ENCODE peak calls at places on chromosome 16, in nine cellular contexts. A, K, U, Z, N, D, W, F and H are unnamed samples.
A peak's percentile ranks its signal among the peaks of the same experiment; 100 is the strongest.

GRCh38 chr16:82694239-82694874 is 67.6 kb downstream of the CDH13 start:
- DNase-seq in W (no peak), K (no peak), A (no peak), Z (no peak), U (no peak), F (no peak), D (no peak), N (no peak), H (no peak)

GRCh38 chr16:86844691-86845090 is 266.3 kb downstream of the FOXL1 start:
- DNase-seq in Z (no peak), D (no peak), U (no peak), W (no peak), K (peak; percentile 27), N (no peak), A (peak; percentile 53), F (no peak), H (peak; percentile 40)

GRCh38 chr16:56294599-56294998 is 103.3 kb downstream of the GNAO1 start:
- DNase-seq in U (no peak), A (no peak), K (no peak), F (no peak), W (no peak), N (no peak), D (no peak), Z (no peak), H (no peak)

GRCh38 chr16:14015948-14016347 is 55.2 kb upstream of the MRTFB start:
- DNase-seq in W (no peak), F (no peak), U (peak; percentile 67), A (no peak), K (no peak), N (no peak), Z (no peak), D (peak; percentile 73), H (no peak)

GRCh38 chr16:64440005-64440404 is 681.9 kb downstream of the CDH11 start:
- DNase-seq in Z (no peak), K (no peak), D (no peak), A (no peak), F (no peak), U (no peak), N (no peak), W (no peak), H (no peak)

GRCh38 chr16:30741461-30741914 is 6.7 kb upstream of the PHKG2 start:
- DNase-seq in D (peak; percentile 67), U (peak; percentile 67), N (no peak), F (peak; percentile 60), A (peak; percentile 78), Z (no peak), W (peak; percentile 72), K (peak; percentile 72), H (peak; percentile 82)

GRCh38 chr16:5350118-5350517 is 252.5 kb upstream of the EEF2KMT start:
- DNase-seq in N (no peak), A (no peak), D (no peak), F (peak; percentile 60), K (no peak), Z (no peak), W (no peak), U (no peak), H (no peak)

GRCh38 chr16:30095166-30096078 is 591 bp downstream of the YPEL3 start:
- DNase-seq in W (peak; percentile 38), A (no peak), K (no peak), D (no peak), F (peak; percentile 57), U (no peak), Z (no peak), N (no peak), H (no peak)

GRCh38 chr16:49599281-49599680 is 225.7 kb downstream of the C16orf78 start:
- DNase-seq in D (peak; percentile 13), N (no peak), U (no peak), F (no peak), W (no peak), Z (no peak), K (peak; percentile 1), A (no peak), H (no peak)

GRCh38 chr16:65413861-65414260 is 292.0 kb upstream of the CDH11 start:
- DNase-seq in F (no peak), A (no peak), U (no peak), K (no peak), Z (no peak), D (no peak), N (no peak), W (no peak), H (no peak)

GRCh38 chr16:50195276-50195675 is 42.2 kb downstream of the TENT4B start:
- DNase-seq in W (no peak), N (no peak), F (no peak), A (no peak), U (no peak), Z (no peak), K (no peak), D (no peak), H (no peak)

GRCh38 chr16:77585852-77586251 is 136.5 kb upstream of the NUDT7 start:
- DNase-seq in D (no peak), U (peak; percentile 30), A (no peak), K (no peak), F (no peak), W (no peak), Z (no peak), N (no peak), H (no peak)

GRCh38 chr16:50121278-50121677 is 31.8 kb upstream of the TENT4B start:
- DNase-seq in F (no peak), A (no peak), Z (no peak), N (no peak), D (no peak), K (no peak), U (no peak), W (no peak), H (no peak)

GRCh38 chr16:84166796-84167695 is 19.8 kb downstream of the TAF1C start:
- DNase-seq in W (no peak), Z (no peak), D (no peak), A (no peak), F (peak; percentile 47), U (no peak), N (no peak), K (no peak), H (no peak)

GRCh38 chr16:57469046-57469445 is 6.6 kb downstream of the POLR2C start:
- DNase-seq in U (no peak), Z (no peak), D (peak; percentile 33), F (no peak), N (no peak), W (no peak), K (no peak), A (no peak), H (no peak)

GRCh38 chr16:57469917-57470470 is 7.5 kb downstream of the POLR2C start:
- DNase-seq in N (no peak), A (no peak), Z (no peak), F (peak; percentile 19), K (no peak), D (no peak), W (no peak), U (no peak), H (peak; percentile 49)

GRCh38 chr16:57471209-57471608 is 8.7 kb downstream of the POLR2C start:
- DNase-seq in N (no peak), U (no peak), F (no peak), Z (no peak), A (no peak), D (no peak), K (no peak), W (no peak), H (no peak)

GRCh38 chr16:57471852-57472664 is 9.6 kb downstream of the POLR2C start:
- DNase-seq in U (no peak), F (peak; percentile 52), Z (no peak), W (peak; percentile 69), N (no peak), D (no peak), A (no peak), K (no peak), H (peak; percentile 34)

DNA sequence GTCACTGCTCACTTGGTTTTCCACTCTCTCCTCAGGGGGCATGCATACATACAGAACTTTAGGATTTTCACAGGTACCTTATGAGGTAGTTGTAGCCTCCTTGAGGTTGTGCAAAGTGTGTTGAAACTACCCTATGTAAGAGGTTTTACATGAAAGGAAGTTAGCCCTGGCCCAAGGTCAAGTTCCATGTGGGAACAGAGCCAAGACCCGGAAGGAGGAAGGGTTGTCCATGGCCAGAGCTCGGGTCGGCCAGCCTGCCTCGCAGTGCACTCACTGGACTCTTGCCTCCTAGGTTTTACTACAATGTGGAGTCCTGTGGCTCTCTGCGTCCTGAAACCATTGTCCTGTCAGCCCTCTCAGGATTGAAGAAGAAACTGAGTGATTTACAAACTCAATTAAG is 8.2 kb downstream of the POLR2C start:
- DNase-seq in A (no peak), Z (no peak), N (no peak), W (peak; percentile 78), K (peak; percentile 84), U (no peak), F (no peak), D (no peak), H (peak; percentile 55)
- H3K27me3 ChIP-seq in A (no peaks in the 10 kb centered on the region), Z (no peaks in the 10 kb centered on the region), N (no peaks in the 10 kb centered on the region), W (no peaks in the 10 kb centered on the region), K (no peaks in the 10 kb centered on the region), U (no peaks in the 10 kb centered on the region), F (no peaks in the 10 kb centered on the region), D (no peaks in the 10 kb centered on the region), H (no peaks in the 10 kb centered on the region)

GRCh38 chr16:21959050-21959449 is 5.9 kb downstream of the UQCRC2 start:
- DNase-seq in W (no peak), K (no peak), A (no peak), D (no peak), N (no peak), Z (no peak), F (no peak), U (no peak), H (no peak)
- H3K36me3 ChIP-seq in W (peaks cover 66% of the 10 kb centered on the region), K (peaks cover 70% of the 10 kb centered on the region), A (peaks cover 4% of the 10 kb centered on the region), D (peaks cover 63% of the 10 kb centered on the region), N (no peaks in the 10 kb centered on the region), Z (peaks cover 87% of the 10 kb centered on the region), F (peaks cover 57% of the 10 kb centered on the region), U (peaks cover 45% of the 10 kb centered on the region), H (peaks cover 5% of the 10 kb centered on the region)

GRCh38 chr16:21650517-21650916 is 1.9 kb downstream of the IGSF6 start:
- DNase-seq in K (no peak), D (no peak), F (no peak), U (no peak), Z (no peak), N (no peak), A (no peak), W (no peak), H (no peak)

GRCh38 chr16:21652451-21652850 is at the start of gene IGSF6:
- DNase-seq in Z (no peak), K (no peak), W (no peak), F (no peak), A (no peak), U (no peak), N (no peak), D (no peak), H (no peak)

GRCh38 chr16:21656795-21657768 is 4.7 kb upstream of the IGSF6 start:
- DNase-seq in Z (peak; percentile 72), D (no peak), A (no peak), U (no peak), N (no peak), F (peak; percentile 81), W (no peak), K (no peak), H (no peak)

GRCh38 chr16:21654881-21655280 is 2.5 kb upstream of the IGSF6 start:
- DNase-seq in F (no peak), Z (no peak), K (no peak), A (no peak), N (no peak), U (no peak), W (no peak), D (no peak), H (no peak)

GRCh38 chr16:21653571-21653970 is 1.2 kb upstream of the IGSF6 start:
- DNase-seq in U (no peak), A (no peak), N (no peak), F (peak; percentile 39), D (no peak), W (no peak), Z (no peak), K (no peak), H (no peak)
- TF ChIP-seq POLR2AphosphoS5 in U (no peak), A (no peak), N (no peak), F (no peak), D (no peak), W (no peak), Z (no peak), K (no peak), H (no peak)

GRCh38 chr16:23303685-23304084 is 1.6 kb downstream of the SCNN1B start:
- DNase-seq in F (no peak), K (no peak), U (no peak), A (no peak), W (no peak), N (no peak), Z (no peak), D (no peak), H (no peak)
- H3K27me3 ChIP-seq in F (peaks cover 36% of the 10 kb centered on the region), K (peaks cover 17% of the 10 kb centered on the region), U (peaks cover 4% of the 10 kb centered on the region), A (no peaks in the 10 kb centered on the region), W (peaks cover 23% of the 10 kb centered on the region), N (no peaks in the 10 kb centered on the region), Z (peaks cover 5% of the 10 kb centered on the region), D (peaks cover 37% of the 10 kb centered on the region), H (no peaks in the 10 kb centered on the region)